ENCODE peak calls at places on chromosome 22, in six cellular contexts. One of them, this sample, is unnamed.

GRCh38 chr22:48554893-48555552 is 1272.7 kb downstream of the BRD1 start:
- DNase-seq in mesendoderm: peak; percentile 65
- DNase-seq in stimulated activated CD4-positive, alpha-beta T cell treated with anti-CD3 and anti-CD28 coated beads, Interleukin-4, amount 100 ng/mL, for 24 hours: no peak
- DNase-seq in right cardiac atrium: no peak
- DNase-seq in T follicular helper cell: no peak
- DNase-seq in BJ: no peak
- DNase-seq in this sample: no peak

GRCh38 chr22:36546092-36546804 is 17.3 kb upstream of the EIF3D start:
- DNase-seq in mesendoderm: peak; percentile 90
- DNase-seq in stimulated activated CD4-positive, alpha-beta T cell treated with anti-CD3 and anti-CD28 coated beads, Interleukin-4, amount 100 ng/mL, for 24 hours: peak; percentile 30
- DNase-seq in right cardiac atrium: peak; percentile 56
- DNase-seq in T follicular helper cell: no peak
- DNase-seq in BJ: no peak
- DNase-seq in this sample: no peak

GRCh38 chr22:49206281-49206680 is 621.4 kb downstream of the BRD1 start:
- DNase-seq in mesendoderm: no peak
- DNase-seq in stimulated activated CD4-positive, alpha-beta T cell treated with anti-CD3 and anti-CD28 coated beads, Interleukin-4, amount 100 ng/mL, for 24 hours: no peak
- DNase-seq in right cardiac atrium: no peak
- DNase-seq in T follicular helper cell: no peak
- DNase-seq in BJ: no peak
- DNase-seq in this sample: no peak

GRCh38 chr22:17103351-17103750 is 17.8 kb downstream of the TMEM121B start:
- DNase-seq in mesendoderm: no peak
- DNase-seq in stimulated activated CD4-positive, alpha-beta T cell treated with anti-CD3 and anti-CD28 coated beads, Interleukin-4, amount 100 ng/mL, for 24 hours: no peak
- DNase-seq in right cardiac atrium: no peak
- DNase-seq in T follicular helper cell: no peak
- DNase-seq in BJ: no peak
- DNase-seq in this sample: no peak

GRCh38 chr22:48885919-48886305 is 941.8 kb downstream of the BRD1 start:
- DNase-seq in mesendoderm: no peak
- DNase-seq in stimulated activated CD4-positive, alpha-beta T cell treated with anti-CD3 and anti-CD28 coated beads, Interleukin-4, amount 100 ng/mL, for 24 hours: no peak
- DNase-seq in right cardiac atrium: no peak
- DNase-seq in T follicular helper cell: no peak
- DNase-seq in BJ: no peak
- DNase-seq in this sample: no peak

GRCh38 chr22:20174785-20175596 is 24.1 kb upstream of the CCDC188 start:
- DNase-seq in mesendoderm: peak; percentile 15
- DNase-seq in stimulated activated CD4-positive, alpha-beta T cell treated with anti-CD3 and anti-CD28 coated beads, Interleukin-4, amount 100 ng/mL, for 24 hours: no peak
- DNase-seq in right cardiac atrium: no peak
- DNase-seq in T follicular helper cell: no peak
- DNase-seq in BJ: no peak
- DNase-seq in this sample: no peak

GRCh38 chr22:22111267-22111751 is 128.7 kb upstream of the TOP3B start:
- DNase-seq in mesendoderm: peak; percentile 74
- DNase-seq in stimulated activated CD4-positive, alpha-beta T cell treated with anti-CD3 and anti-CD28 coated beads, Interleukin-4, amount 100 ng/mL, for 24 hours: peak; percentile 42
- DNase-seq in right cardiac atrium: no peak
- DNase-seq in T follicular helper cell: no peak
- DNase-seq in BJ: no peak
- DNase-seq in this sample: no peak

GRCh38 chr22:30196141-30196866 is 50.3 kb downstream of the LIF start:
- DNase-seq in mesendoderm: peak; percentile 99
- DNase-seq in stimulated activated CD4-positive, alpha-beta T cell treated with anti-CD3 and anti-CD28 coated beads, Interleukin-4, amount 100 ng/mL, for 24 hours: peak; percentile 69
- DNase-seq in right cardiac atrium: peak; percentile 89
- DNase-seq in T follicular helper cell: peak; percentile 3
- DNase-seq in BJ: peak; percentile 98
- DNase-seq in this sample: no peak